ENCODE peak calls at places on chromosomes 6 and 20, in seven cellular contexts. T, G, S, P, A, B and R are unnamed samples. For H3K4me1 and H3K36me3, the result is how much of the 10 kb centered on the place peaks cover.

GRCh38 chr6:36962874-36963273 is 8.3 kb downstream of the PI16 start:
- DNase-seq in A (peak), P (peak), B (peak), G (no peak), S (peak), T (peak), R (peak)

GRCh38 chr6:15207923-15208322 is 37.9 kb upstream of the JARID2 start:
- DNase-seq in A (no peak), S (no peak), P (no peak), G (no peak), T (no peak), B (no peak), R (no peak)

GRCh38 chr6:138336221-138336620 is 41.5 kb upstream of the SMIM28 start:
- DNase-seq in A (no peak), G (no peak), B (no peak), P (no peak), S (no peak), T (peak), R (no peak)

GRCh38 chr6:20572288-20572687 is 38.0 kb downstream of the CDKAL1 start:
- DNase-seq in B (no peak), P (no peak), S (no peak), A (no peak), G (no peak), T (no peak), R (no peak)

GRCh38 chr6:27608916-27609883 is 136.3 kb upstream of the ZNF184 start:
- DNase-seq in P (peak), B (no peak), T (no peak), G (no peak), S (no peak), A (no peak), R (no peak)

GRCh38 chr6:1864496-1864895 is 254.8 kb downstream of the FOXC1 start:
- DNase-seq in T (no peak), A (no peak), G (no peak), B (no peak), P (no peak), S (no peak), R (no peak)

GRCh38 chr6:34205466-34205865 is 31.2 kb upstream of the HMGA1 start:
- DNase-seq in P (no peak), S (no peak), G (no peak), B (no peak), A (no peak), T (no peak), R (no peak)

GRCh38 chr20:19826179-19826914 is 68.3 kb downstream of the RIN2 start:
- DNase-seq in G (no peak), A (no peak), P (no peak), B (no peak), S (no peak), T (no peak), R (no peak)

GRCh38 chr6:79212859-79213258 is 21.6 kb downstream of the HMGN3 start:
- DNase-seq in A (no peak), P (no peak), B (no peak), G (no peak), S (no peak), T (no peak), R (no peak)

GRCh38 chr6:141562181-141562800 is 570.4 kb upstream of the GJE1 start:
- DNase-seq in A (peak), B (peak), T (peak), P (peak), G (peak), S (peak), R (no peak)

GRCh38 chr20:64238851-64239387 is 16.6 kb upstream of the PCMTD2 start:
- DNase-seq in S (no peak), P (no peak), T (no peak), G (no peak), A (no peak), B (no peak), R (no peak)

GRCh38 chr20:64237316-64237715 is 18.2 kb upstream of the PCMTD2 start:
- DNase-seq in A (no peak), B (peak), G (no peak), S (no peak), P (no peak), T (no peak), R (no peak)

GRCh38 chr20:64236137-64237088 is 19.1 kb upstream of the PCMTD2 start:
- DNase-seq in A (no peak), G (no peak), B (peak), S (no peak), T (no peak), P (no peak), R (no peak)

GRCh38 chr20:64239449-64240242 is 15.9 kb upstream of the PCMTD2 start:
- DNase-seq in T (no peak), B (no peak), S (no peak), P (no peak), G (no peak), A (no peak), R (no peak)

DNA sequence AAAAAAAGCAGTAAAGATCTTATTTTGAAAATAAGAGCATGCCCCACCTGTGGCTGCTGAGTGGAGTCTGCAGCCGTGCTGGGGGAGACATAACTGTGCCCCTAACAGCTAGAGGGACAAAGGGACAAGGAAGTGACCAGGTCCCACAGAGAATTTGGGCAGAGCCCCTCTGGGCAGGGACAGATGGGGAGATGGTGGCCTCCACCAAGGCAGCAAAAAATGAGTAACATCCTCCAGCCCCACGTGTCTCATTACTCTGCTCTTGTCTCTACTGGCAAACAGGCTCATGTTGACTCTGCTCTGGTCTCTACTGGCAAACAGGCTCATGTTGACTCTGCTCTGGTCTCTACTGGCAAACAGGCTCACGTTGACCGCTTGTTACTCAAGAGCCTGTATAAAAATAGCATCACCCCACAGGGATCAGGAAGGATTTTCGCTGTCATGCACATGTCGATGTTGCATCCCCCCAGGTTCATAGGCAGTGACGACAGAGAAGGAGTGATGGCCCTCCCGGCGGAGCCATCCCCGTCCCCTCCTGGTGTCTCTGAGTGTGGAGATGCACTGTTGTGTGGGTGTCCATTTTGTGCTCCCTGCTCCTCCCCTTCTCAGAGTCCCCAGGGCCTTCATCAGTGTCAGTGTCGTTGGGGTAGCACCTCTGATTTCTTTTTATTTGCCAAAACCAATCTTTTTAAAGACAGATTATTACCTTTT is 17.3 kb upstream of the PCMTD2 start:
- DNase-seq in B (peak), A (no peak), G (no peak), T (no peak), S (no peak), P (no peak), R (no peak)
- TF ChIP-seq POLR2A in B (no peak), A (no peak), G (no peak), T (no peak), S (no peak), P (no peak), R (no peak)

DNA sequence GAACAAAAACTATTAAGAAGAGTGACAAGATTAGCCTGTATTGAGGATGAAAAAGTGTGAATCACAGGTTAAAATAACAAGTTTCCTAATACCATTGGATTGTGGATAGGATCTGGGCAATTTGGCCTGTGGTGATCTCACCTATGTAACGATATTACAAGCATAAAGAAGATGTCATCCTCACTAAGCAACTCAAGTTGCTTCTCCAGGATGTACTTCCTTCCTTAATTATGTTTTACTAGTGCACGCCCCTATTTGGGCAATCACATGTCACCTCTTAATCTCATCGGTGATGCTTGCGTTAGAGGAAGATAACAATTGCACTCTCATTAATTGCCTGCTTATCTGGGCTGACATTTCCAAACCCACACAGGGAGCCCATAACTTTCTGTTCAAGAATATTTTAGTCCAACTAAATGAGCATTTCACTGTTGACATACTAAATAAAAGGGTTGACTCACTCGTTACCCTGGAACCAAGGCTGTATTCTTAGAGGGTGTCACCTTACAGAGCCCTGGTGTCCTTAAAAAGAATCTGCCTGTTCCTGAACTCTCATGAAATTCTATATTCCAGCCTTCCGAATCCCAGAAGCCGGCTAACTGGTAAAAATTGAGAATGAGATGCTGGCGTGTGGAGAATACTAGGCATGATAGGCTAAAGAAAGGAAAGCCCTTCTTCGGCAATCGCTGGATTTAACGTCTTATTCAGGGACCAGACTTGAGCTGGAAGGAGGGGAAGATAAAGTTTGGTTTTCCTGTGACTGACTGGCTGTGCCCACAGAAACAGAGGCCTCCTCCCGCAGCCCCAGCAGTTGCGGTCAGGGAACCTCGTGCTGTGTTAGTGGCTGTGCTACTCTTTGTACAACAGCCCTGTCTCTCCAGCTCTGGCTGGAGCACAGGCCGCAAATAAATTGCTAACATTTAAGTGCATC is 88.3 kb upstream of the ATXN1 start:
- DNase-seq in G (no peak), A (peak), P (no peak), S (peak), B (no peak), T (no peak), R (no peak)
- H3K4me1 ChIP-seq in G (under half), A (under half), P (under half), S (under half), B (under half), T (under half), R (under half)

DNA sequence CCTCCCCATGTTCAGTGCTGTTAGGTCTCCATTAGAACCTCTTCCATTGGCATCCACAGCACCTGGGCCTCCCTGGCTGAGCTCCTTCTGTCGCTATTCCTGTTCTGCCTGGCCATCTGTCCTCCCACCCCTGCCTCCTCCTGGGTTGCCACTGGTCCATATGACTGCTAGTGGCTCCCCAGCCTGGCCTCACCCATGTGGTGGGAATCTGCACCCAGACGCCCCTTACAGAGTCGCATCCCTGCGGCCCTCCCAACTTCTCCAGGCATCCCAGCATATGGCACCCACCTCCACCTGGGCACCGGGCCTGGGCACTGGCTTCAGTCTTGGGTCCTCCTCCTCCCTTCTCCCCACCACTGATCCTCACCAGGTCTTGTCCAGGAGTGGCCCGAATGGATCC is 7.7 kb downstream of the CDC25B start:
- DNase-seq in G (no peak), B (peak), P (no peak), A (no peak), S (no peak), T (no peak), R (no peak)
- H3K36me3 ChIP-seq in G (under half), B (under half), P (under half), A (under half), S (half or more), T (under half), R (under half)

GRCh38 chr6:502761-503160 is 111.2 kb downstream of the IRF4 start:
- DNase-seq in G (no peak), T (no peak), A (no peak), S (no peak), B (no peak), P (no peak), R (no peak)

GRCh38 chr6:496649-497048 is 105.1 kb downstream of the IRF4 start:
- DNase-seq in T (no peak), S (no peak), P (no peak), G (no peak), B (no peak), A (no peak), R (no peak)

GRCh38 chr6:501891-502601 is 110.5 kb downstream of the IRF4 start:
- DNase-seq in T (no peak), P (no peak), B (no peak), G (no peak), A (peak), S (no peak), R (no peak)

GRCh38 chr6:499617-500016 is 108.1 kb downstream of the IRF4 start:
- DNase-seq in S (no peak), A (no peak), G (no peak), T (no peak), B (no peak), P (no peak), R (no peak)

DNA sequence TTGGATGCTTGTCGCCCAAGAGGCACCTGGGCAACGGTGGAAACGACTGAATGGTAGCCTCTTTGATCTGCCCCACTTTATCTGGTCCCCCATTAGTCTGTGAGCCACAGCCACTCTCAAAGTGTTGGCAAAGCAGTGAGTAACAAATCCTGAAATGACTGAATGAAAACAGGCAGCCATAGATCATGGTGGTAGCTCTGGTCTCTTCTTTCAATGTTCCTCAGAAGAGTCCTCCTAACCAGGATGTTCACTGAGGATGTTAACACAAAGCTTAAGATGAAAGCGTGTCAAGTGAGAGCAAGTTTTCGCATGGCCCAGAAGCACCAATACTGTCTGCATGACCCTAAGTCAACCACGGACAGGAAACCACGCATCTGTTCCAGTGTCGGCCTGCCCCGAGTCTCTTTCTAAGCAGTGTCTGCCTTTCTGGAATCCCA is 107.3 kb downstream of the IRF4 start:
- DNase-seq in T (no peak), P (no peak), G (no peak), B (no peak), S (no peak), A (peak), R (no peak)
- TF ChIP-seq POLR2A in T (no peak), P (no peak), G (no peak), B (no peak), S (no peak), A (no peak), R (no peak)

GRCh38 chr6:109296305-109296915 is 85.9 kb downstream of the CD164 start:
- DNase-seq in P (peak), S (peak), G (no peak), A (peak), B (no peak), T (no peak), R (no peak)

GRCh38 chr6:109295109-109295765 is 87.0 kb downstream of the CD164 start:
- DNase-seq in P (no peak), T (no peak), S (no peak), B (no peak), G (no peak), A (no peak), R (no peak)

GRCh38 chr6:109296971-109297372 is 85.3 kb downstream of the CD164 start:
- DNase-seq in P (no peak), S (no peak), A (no peak), B (no peak), T (no peak), G (no peak), R (no peak)

GRCh38 chr6:109297719-109298118 is 84.5 kb downstream of the CD164 start:
- DNase-seq in B (no peak), S (no peak), A (no peak), T (no peak), G (no peak), P (no peak), R (no peak)

GRCh38 chr6:109295766-109296156 is 86.5 kb downstream of the CD164 start:
- DNase-seq in S (no peak), P (no peak), A (no peak), B (no peak), G (no peak), T (no peak), R (no peak)
- H3K4me1 ChIP-seq in S (under half), P (under half), A (half or more), B (under half), G (under half), T (under half), R (under half)

GRCh38 chr6:135185483-135185882 is 4.4 kb downstream of the MYB start:
- DNase-seq in P (no peak), T (no peak), B (no peak), A (no peak), S (no peak), G (no peak), R (no peak)
- H3K36me3 ChIP-seq in P (under half), T (under half), B (under half), A (under half), S (under half), G (under half), R (under half)

GRCh38 chr6:110958332-110959192 is at the start of gene GTF3C6:
- DNase-seq in A (peak), B (peak), G (peak), S (peak), T (peak), P (peak), R (peak)
- TF ChIP-seq POLR2A in A (peak), B (peak), G (peak), S (no peak), T (no peak), P (peak), R (no peak)

GRCh38 chr20:47801079-47801478 is 15.8 kb upstream of the SULF2 start:
- DNase-seq in S (no peak), P (no peak), T (no peak), G (no peak), B (no peak), A (no peak), R (no peak)
- H3K4me1 ChIP-seq in S (under half), P (under half), T (under half), G (under half), B (under half), A (under half), R (under half)

DNA sequence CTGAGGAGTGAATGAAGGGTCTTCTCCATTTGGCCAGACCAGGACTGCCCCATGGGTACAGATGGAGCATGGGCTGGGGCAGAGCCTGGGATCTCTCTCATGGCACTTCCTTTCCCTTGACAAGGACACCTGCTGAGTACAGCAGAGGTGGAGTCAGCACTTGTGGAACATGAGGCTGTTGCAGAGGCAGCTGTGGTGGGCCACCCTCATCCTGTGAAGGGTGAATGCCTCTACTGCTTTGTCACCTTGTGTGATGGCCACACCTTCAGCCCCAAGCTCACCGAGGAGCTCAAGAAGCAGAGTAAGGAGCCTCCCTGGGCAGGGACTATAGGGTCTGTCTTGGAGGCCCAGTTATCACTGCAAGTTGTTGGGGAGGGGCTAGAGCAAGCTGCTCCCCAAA is 29.6 kb downstream of the GSS start:
- DNase-seq in G (no peak), A (no peak), T (no peak), S (no peak), P (no peak), B (no peak), R (no peak)
- H3K36me3 ChIP-seq in G (under half), A (under half), T (under half), S (half or more), P (under half), B (half or more), R (under half)